ENCODE peak calls at places on chromosomes 3 and 15, in four cellular contexts. Y is body of pancreas, B is right atrium auricular region, O is heart right ventricle. N is an unnamed sample. For H3K4me1, the result is how much of the 10 kb centered on the place peaks cover.

GRCh38 chr3:21621396-21621695 is 129.7 kb downstream of the ZNF385D start:
- DNase-seq in B (no peak), O (no peak), Y (no peak), N (no peak)

GRCh38 chr15:100078511-100079220 is 263.1 kb downstream of the ADAMTS17 start:
- DNase-seq in Y (no peak), O (no peak), B (no peak), N (no peak)

GRCh38 chr3:138941259-138941885 is 5.6 kb downstream of the FOXL2 start:
- DNase-seq in B (no peak), Y (peak), O (no peak), N (no peak)

GRCh38 chr3:30162579-30162978 is 443.8 kb upstream of the TGFBR2 start:
- DNase-seq in B (no peak), Y (no peak), O (no peak), N (no peak)

GRCh38 chr15:59994855-59995557 is 9.1 kb upstream of the FOXB1 start:
- DNase-seq in Y (no peak), O (no peak), B (no peak), N (no peak)

GRCh38 chr3:184388164-184388935 is 8.5 kb downstream of the CHRD start:
- DNase-seq in O (no peak), Y (no peak), B (no peak), N (no peak)

GRCh38 chr3:15711281-15711680 is 86.5 kb downstream of the ANKRD28 start:
- DNase-seq in B (no peak), O (no peak), Y (no peak), N (no peak)

GRCh38 chr15:69885182-69886041 is 212.3 kb downstream of the TLE3 start:
- DNase-seq in O (no peak), B (no peak), Y (no peak), N (no peak)

GRCh38 chr3:112061152-112061551 is 25.0 kb upstream of the C3orf52 start:
- DNase-seq in Y (no peak), B (no peak), O (no peak), N (peak)

GRCh38 chr3:127217594-127218456 is 24.9 kb downstream of the PRR23E start:
- DNase-seq in Y (no peak), O (no peak), B (peak), N (no peak)

GRCh38 chr3:32347286-32348125 is 44.1 kb upstream of the CMTM7 start:
- DNase-seq in Y (no peak), B (peak), O (peak), N (peak)

GRCh38 chr15:63456253-63456652 is 48.1 kb upstream of the USP3 start:
- DNase-seq in O (no peak), Y (no peak), B (no peak), N (no peak)

GRCh38 chr15:97672586-97672985 is 287.9 kb upstream of the ARRDC4 start:
- DNase-seq in O (no peak), B (no peak), Y (no peak), N (no peak)

GRCh38 chr3:191762323-191762960 is 301.5 kb downstream of the PYDC2 start:
- DNase-seq in O (no peak), B (no peak), Y (no peak), N (no peak)

GRCh38 chr3:192467230-192468186 is 259.8 kb downstream of the FGF12 start:
- DNase-seq in B (no peak), O (peak), Y (peak), N (peak)

GRCh38 chr3:195883801-195884200 is 24.6 kb downstream of the TNK2 start:
- DNase-seq in O (no peak), B (no peak), Y (no peak), N (no peak)

GRCh38 chr15:36177590-36178281 is 401.7 kb upstream of the CDIN1 start:
- DNase-seq in Y (no peak), O (no peak), B (no peak), N (no peak)

GRCh38 chr3:66588340-66588847 is 87.6 kb upstream of the LRIG1 start:
- DNase-seq in B (no peak), O (no peak), Y (no peak), N (no peak)

GRCh38 chr3:186079925-186080324 is 29.0 kb downstream of the ETV5 start:
- DNase-seq in B (no peak), Y (no peak), O (no peak), N (no peak)

GRCh38 chr15:80921736-80922135 is 67.9 kb downstream of the MESD start:
- DNase-seq in O (no peak), Y (no peak), B (no peak), N (no peak)

GRCh38 chr3:111936191-111936841 is 42.5 kb upstream of the ABHD10 start:
- DNase-seq in B (no peak), O (no peak), Y (no peak), N (no peak)

GRCh38 chr3:110344897-110345767 is 726.5 kb upstream of the NECTIN3 start:
- DNase-seq in B (no peak), Y (no peak), O (no peak), N (no peak)

GRCh38 chr3:32062950-32063582 is 43.4 kb upstream of the GPD1L start:
- DNase-seq in B (no peak), Y (no peak), O (no peak), N (no peak)

GRCh38 chr15:60379466-60380274 is 18.1 kb downstream of the ANXA2 start:
- DNase-seq in O (no peak), Y (no peak), B (no peak), N (no peak)

GRCh38 chr3:170679190-170679589 is 93.3 kb upstream of the SLC7A14 start:
- DNase-seq in B (no peak), Y (no peak), O (no peak), N (no peak)

GRCh38 chr15:31104048-31104447 is 2.5 kb upstream of the TRPM1 start:
- DNase-seq in O (no peak), Y (no peak), B (peak), N (no peak)

GRCh38 chr3:69086133-69086722 is 1.5 kb downstream of the ARL6IP5 start:
- DNase-seq in B (peak), O (peak), Y (peak), N (peak)

GRCh38 chr15:85789496-85789875 is 5.2 kb downstream of the KLHL25 start:
- DNase-seq in O (no peak), Y (no peak), B (no peak), N (no peak)
- H3K4me1 ChIP-seq in O (under half), Y (under half), B (under half), N (under half)

GRCh38 chr3:10008588-10009344 is 17.5 kb upstream of the FANCD2 start:
- DNase-seq in Y (peak), O (peak), B (peak), N (peak)
- TF ChIP-seq CTCF in Y (no peak), O (no peak), B (no peak), N (no peak)

DNA sequence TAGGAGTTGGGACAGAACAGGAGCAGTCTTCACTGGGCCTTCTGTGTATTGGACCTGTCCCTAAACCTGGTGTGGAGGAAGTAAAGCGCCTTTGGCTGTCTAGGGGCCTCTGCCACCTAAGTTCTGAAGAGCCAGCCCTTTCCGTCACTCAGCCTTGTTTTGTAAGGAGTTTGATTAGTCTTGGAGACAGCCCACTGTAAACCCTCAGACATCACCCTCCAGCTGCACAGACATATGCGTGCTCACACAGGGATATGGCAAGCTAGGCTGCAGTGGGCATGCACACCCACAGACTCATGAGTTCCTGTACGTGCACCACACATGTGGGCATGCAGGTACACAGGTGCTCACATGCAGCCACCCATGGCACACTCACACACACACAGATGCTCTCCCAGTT is 5.2 kb downstream of the PRKCD start:
- DNase-seq in Y (no peak), O (no peak), B (no peak), N (no peak)
- H3K4me1 ChIP-seq in Y (half or more), O (half or more), B (half or more), N (half or more)

GRCh38 chr3:116618138-116618537 is 91.4 kb upstream of the TUSC7 start:
- DNase-seq in O (no peak), B (no peak), Y (no peak), N (no peak)

GRCh38 chr3:116610124-116610523 is 99.5 kb upstream of the TUSC7 start:
- DNase-seq in Y (no peak), O (no peak), B (no peak), N (no peak)

GRCh38 chr3:116614795-116615362 is 94.7 kb upstream of the TUSC7 start:
- DNase-seq in Y (no peak), O (no peak), B (no peak), N (no peak)
- TF ChIP-seq CTCF in Y (peak), O (no peak), B (peak), N (no peak)

N was measured in thyroid gland.